ENCODE peak calls at places on chromosomes 7 and 10, in eight cellular contexts. W is GM06990, N is H9, L is heart right ventricle, Y is thoracic aorta, F is RWPE1, G is stomach, Z is right atrium auricular region. C is an unnamed sample.

GRCh38 chr10:119216137-119216536 is 8.8 kb downstream of the GRK5 start:
- DNase-seq in N (no peak), F (no peak), Y (no peak), G (no peak), W (no peak), L (no peak), Z (no peak), C (no peak)

GRCh38 chr7:75734586-75735047 is 4.1 kb downstream of the HIP1 start:
- DNase-seq in F (no peak), N (no peak), G (no peak), Z (no peak), Y (no peak), L (no peak), W (no peak), C (no peak)

GRCh38 chr7:41940760-41941343 is 238.0 kb upstream of the INHBA start:
- DNase-seq in Z (peak), N (peak), Y (no peak), G (peak), L (peak), F (peak), W (no peak), C (no peak)

GRCh38 chr10:6399879-6400278 is 180.2 kb downstream of the PRKCQ start:
- DNase-seq in N (no peak), F (no peak), W (no peak), Y (no peak), Z (no peak), G (no peak), L (no peak), C (no peak)

GRCh38 chr7:21507627-21508343 is 35.1 kb upstream of the DNAH11 start:
- DNase-seq in N (peak), L (peak), Z (no peak), Y (no peak), W (no peak), G (peak), F (no peak), C (no peak)

GRCh38 chr10:26095781-26096180 is 120.8 kb upstream of the GAD2 start:
- DNase-seq in F (no peak), N (no peak), Y (no peak), Z (no peak), L (no peak), G (no peak), W (no peak), C (no peak)

GRCh38 chr7:15801565-15801964 is 115.1 kb upstream of the MEOX2 start:
- DNase-seq in L (peak), Y (no peak), N (no peak), W (no peak), Z (no peak), G (no peak), F (no peak), C (no peak)

GRCh38 chr7:142338633-142339501 is 81.0 kb upstream of the PRSS58 start:
- DNase-seq in F (no peak), N (peak), G (no peak), Z (no peak), L (no peak), Y (no peak), W (no peak), C (no peak)

GRCh38 chr7:90701021-90701420 is 104.9 kb downstream of the CDK14 start:
- DNase-seq in N (no peak), Y (no peak), F (no peak), Z (no peak), W (no peak), L (no peak), G (no peak), C (no peak)

GRCh38 chr10:112843623-112844022 is 106.4 kb upstream of the TCF7L2 start:
- DNase-seq in N (no peak), F (no peak), W (no peak), Z (no peak), G (no peak), L (no peak), Y (no peak), C (no peak)

GRCh38 chr7:97357459-97357858 is 240.0 kb downstream of the SDHAF3 start:
- DNase-seq in N (no peak), Z (no peak), G (no peak), L (no peak), Y (no peak), W (no peak), F (no peak), C (no peak)

GRCh38 chr7:69364814-69365587 is 233.3 kb upstream of the AUTS2 start:
- DNase-seq in L (no peak), Z (no peak), F (no peak), Y (no peak), W (no peak), G (no peak), N (no peak), C (no peak)

GRCh38 chr7:8829100-8829499 is 395.7 kb downstream of the NXPH1 start:
- DNase-seq in F (no peak), L (no peak), Y (no peak), W (no peak), G (no peak), N (no peak), Z (no peak), C (no peak)

GRCh38 chr7:8833355-8833754 is 399.9 kb downstream of the NXPH1 start:
- DNase-seq in F (no peak), W (no peak), N (no peak), G (no peak), Z (no peak), Y (no peak), L (no peak), C (no peak)

GRCh38 chr7:8827329-8827728 is 393.9 kb downstream of the NXPH1 start:
- DNase-seq in G (no peak), Z (no peak), F (no peak), W (no peak), L (no peak), Y (no peak), N (no peak), C (no peak)

DNA sequence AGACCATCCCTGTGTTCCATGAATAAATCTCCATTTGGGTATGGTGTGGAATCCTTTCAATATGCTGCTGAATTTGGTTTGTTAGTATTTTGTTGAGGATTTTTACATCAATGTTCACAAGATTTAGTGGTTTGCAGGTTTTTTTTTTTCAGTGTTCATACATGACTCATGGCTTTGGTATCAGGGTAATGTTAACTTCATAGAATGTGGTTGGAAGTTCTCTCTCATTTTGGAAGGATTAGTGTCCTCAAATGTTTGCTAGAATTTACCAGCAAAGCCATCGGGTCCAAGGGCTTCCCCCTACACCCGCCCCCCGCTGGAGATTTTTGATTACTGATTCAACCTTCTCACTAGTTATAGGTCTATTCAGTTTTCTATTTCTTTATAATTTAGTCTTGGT is 398.0 kb downstream of the NXPH1 start:
- DNase-seq in Y (no peak), F (no peak), L (no peak), G (no peak), N (no peak), Z (no peak), W (no peak), C (no peak)
- TF ChIP-seq CTCF in Y (no peak), F (no peak), L (no peak), G (no peak), N (peak), Z (no peak), W (no peak), C (peak)

GRCh38 chr7:64625114-64626082 is 40.5 kb upstream of the ZNF107 start:
- DNase-seq in L (no peak), Z (no peak), N (no peak), G (no peak), Y (no peak), F (peak), W (no peak), C (no peak)
- TF ChIP-seq CTCF in L (peak), Z (peak), N (peak), G (no peak), Y (peak), F (peak), W (peak), C (peak)

GRCh38 chr10:101649530-101650085 is 45.4 kb downstream of the FBXW4 start:
- DNase-seq in L (no peak), Y (no peak), F (no peak), N (no peak), G (no peak), W (no peak), Z (no peak), C (no peak)
- TF ChIP-seq CTCF in L (no peak), Y (no peak), F (no peak), N (no peak), G (no peak), W (no peak), Z (no peak), C (no peak)

GRCh38 chr7:101244385-101245146 is at the start of gene FIS1:
- DNase-seq in F (peak), G (peak), Z (peak), L (peak), W (peak), N (peak), Y (peak), C (peak)
- TF ChIP-seq CTCF in F (peak), G (no peak), Z (peak), L (peak), W (peak), N (peak), Y (peak), C (peak)

C was measured in chondrocyte.